ENCODE peak calls at places on chromosome 12, in ten cellular contexts. U is Kasumi-1; Z is GM12865; D is NCI-H774; T is fibroblast of mammary gland; P is T-helper 1 cell; W is activated naive CD8-positive, alpha-beta T cell treated with anti-CD3 and anti-CD28 coated beads, Interleukin-2, amount 50 U/mL, for 24 hours; O is aorta; X is WTC11; L is kidney. M is an unnamed sample.
A peak's percentile ranks its signal among the peaks of the same experiment; 100 is the strongest.

GRCh38 chr12:115866909-115867525 is 410.5 kb downstream of the MED13L start:
- DNase-seq in U (no peak), Z (no peak), D (peak; percentile 58), T (no peak), P (no peak), W (no peak), O (no peak), X (peak; percentile 19), L (no peak), M (peak; percentile 74)

GRCh38 chr12:77070382-77071294 is 5.3 kb upstream of the E2F7 start:
- DNase-seq in U (no peak), Z (peak; percentile 51), D (no peak), T (peak; percentile 11), P (no peak), W (no peak), O (no peak), X (no peak), L (no peak), M (no peak)

GRCh38 chr12:66623455-66623854 is 55.4 kb downstream of the GRIP1 start:
- DNase-seq in U (peak; percentile 57), Z (peak; percentile 14), D (no peak), T (peak; percentile 21), P (no peak), W (no peak), O (no peak), X (no peak), L (no peak), M (no peak)

GRCh38 chr12:98741615-98742265 is 96.7 kb downstream of the APAF1 start:
- DNase-seq in U (no peak), Z (no peak), D (no peak), T (no peak), P (no peak), W (no peak), O (no peak), X (no peak), L (no peak), M (peak; percentile 52)

GRCh38 chr12:94732367-94732990 is 82.1 kb upstream of the TMCC3 start:
- DNase-seq in U (no peak), Z (no peak), D (no peak), T (no peak), P (no peak), W (no peak), O (no peak), X (no peak), L (no peak), M (no peak)

GRCh38 chr12:116366456-116366776 is 88.9 kb upstream of the MED13L start:
- DNase-seq in U (no peak), Z (no peak), D (peak; percentile 58), T (no peak), P (no peak), W (no peak), O (no peak), X (no peak), L (peak; percentile 73), M (no peak)

GRCh38 chr12:114685869-114686268 is 1.9 kb upstream of the TBX3 start:
- DNase-seq in U (no peak), Z (no peak), D (no peak), T (no peak), P (no peak), W (no peak), O (no peak), X (no peak), L (peak; percentile 38), M (peak; percentile 40)

GRCh38 chr12:19885092-19885813 is 446.0 kb downstream of the AEBP2 start:
- DNase-seq in U (no peak), Z (no peak), D (no peak), T (no peak), P (no peak), W (no peak), O (no peak), X (no peak), L (no peak), M (no peak)

GRCh38 chr12:9926876-9927275 is 5.3 kb downstream of the CLEC2A start:
- DNase-seq in U (no peak), Z (no peak), D (no peak), T (no peak), P (no peak), W (no peak), O (no peak), X (no peak), L (no peak), M (no peak)

GRCh38 chr12:128012110-128012509 is 254.9 kb upstream of the TMEM132C start:
- DNase-seq in U (no peak), Z (no peak), D (no peak), T (no peak), P (no peak), W (no peak), O (no peak), X (no peak), L (no peak), M (no peak)

GRCh38 chr12:27176765-27177164 is 67.3 kb upstream of the STK38L start:
- DNase-seq in U (no peak), Z (no peak), D (no peak), T (peak; percentile 89), P (no peak), W (peak; percentile 20), O (no peak), X (no peak), L (no peak), M (no peak)

GRCh38 chr12:52828156-52829090 is 5.7 kb downstream of the KRT79 start:
- DNase-seq in U (no peak), Z (no peak), D (no peak), T (peak; percentile 15), P (no peak), W (no peak), O (no peak), X (no peak), L (no peak), M (no peak)

GRCh38 chr12:112738531-112738930 is 53.0 kb upstream of the RPH3A start:
- DNase-seq in U (no peak), Z (no peak), D (no peak), T (no peak), P (no peak), W (no peak), O (no peak), X (no peak), L (no peak), M (no peak)

GRCh38 chr12:21823581-21823980 is 49.1 kb upstream of the KCNJ8 start:
- DNase-seq in U (no peak), Z (no peak), D (no peak), T (peak; percentile 54), P (no peak), W (no peak), O (peak; percentile 87), X (peak; percentile 12), L (peak; percentile 63), M (no peak)

GRCh38 chr12:114625294-114625851 is 58.6 kb downstream of the TBX3 start:
- DNase-seq in U (peak; percentile 42), Z (peak; percentile 60), D (peak; percentile 45), T (peak; percentile 77), P (no peak), W (peak; percentile 69), O (no peak), X (peak; percentile 83), L (no peak), M (peak; percentile 58)

GRCh38 chr12:119868992-119869391 is 8.1 kb downstream of the CIT start:
- DNase-seq in U (no peak), Z (no peak), D (no peak), T (peak; percentile 75), P (no peak), W (no peak), O (no peak), X (no peak), L (no peak), M (no peak)

GRCh38 chr12:88643685-88644084 is 63.4 kb upstream of the KITLG start:
- DNase-seq in U (no peak), Z (no peak), D (no peak), T (peak; percentile 75), P (no peak), W (no peak), O (no peak), X (no peak), L (no peak), M (no peak)

GRCh38 chr12:49636979-49637378 is 13.6 kb downstream of the PRPF40B start:
- DNase-seq in U (peak; percentile 90), Z (peak; percentile 78), D (peak; percentile 24), T (peak; percentile 76), P (no peak), W (peak; percentile 55), O (no peak), X (peak; percentile 63), L (peak; percentile 45), M (peak; percentile 91)

GRCh38 chr12:25119020-25119419 is 75.9 kb downstream of the DNAI7 start:
- DNase-seq in U (no peak), Z (peak; percentile 26), D (no peak), T (no peak), P (no peak), W (no peak), O (no peak), X (no peak), L (no peak), M (peak; percentile 25)

GRCh38 chr12:59036973-59037807 is 116.9 kb upstream of the LRIG3 start:
- DNase-seq in U (no peak), Z (peak; percentile 47), D (no peak), T (peak; percentile 30), P (no peak), W (no peak), O (no peak), X (no peak), L (no peak), M (no peak)

GRCh38 chr12:31477669-31478068 is 113.3 kb downstream of the DENND5B start:
- DNase-seq in U (no peak), Z (peak; percentile 74), D (no peak), T (no peak), P (no peak), W (no peak), O (no peak), X (no peak), L (no peak), M (no peak)

GRCh38 chr12:103244596-103244995 is 251.2 kb downstream of the C12orf42 start:
- DNase-seq in U (no peak), Z (no peak), D (no peak), T (no peak), P (no peak), W (no peak), O (no peak), X (no peak), L (no peak), M (no peak)

GRCh38 chr12:48197549-48197966 is 5.5 kb downstream of the OR10AD1 start:
- DNase-seq in U (peak; percentile 60), Z (peak; percentile 42), D (peak; percentile 74), T (peak; percentile 46), P (no peak), W (no peak), O (no peak), X (no peak), L (no peak), M (no peak)

GRCh38 chr12:55721601-55722213 is 1.5 kb downstream of the RDH5 start:
- DNase-seq in U (no peak), Z (no peak), D (no peak), T (no peak), P (no peak), W (no peak), O (peak; percentile 80), X (no peak), L (no peak), M (peak; percentile 38)

GRCh38 chr12:109741286-109741969 is 27.8 kb downstream of the FAM222A start:
- DNase-seq in U (no peak), Z (no peak), D (no peak), T (no peak), P (no peak), W (no peak), O (peak; percentile 19), X (peak; percentile 4), L (peak; percentile 39), M (no peak)

GRCh38 chr12:118307069-118307954 is 65.4 kb downstream of the TAOK3 start:
- DNase-seq in U (peak; percentile 45), Z (peak; percentile 85), D (no peak), T (peak; percentile 93), P (no peak), W (peak; percentile 40), O (no peak), X (no peak), L (no peak), M (no peak)

GRCh38 chr12:19547258-19547657 is 108.0 kb downstream of the AEBP2 start:
- DNase-seq in U (no peak), Z (no peak), D (no peak), T (no peak), P (no peak), W (no peak), O (no peak), X (no peak), L (no peak), M (no peak)

GRCh38 chr12:110561471-110562201 is 21.5 kb downstream of the PPTC7 start:
- DNase-seq in U (no peak), Z (no peak), D (no peak), T (peak; percentile 81), P (no peak), W (no peak), O (no peak), X (no peak), L (no peak), M (no peak)

M was measured in H7.